ENCODE peak calls at places on chromosomes 6 and 20, in seven cellular contexts. One of them, this sample, is unnamed.

GRCh38 chr6:170471458-170471857 is 81.6 kb downstream of the PSMB1 start:
- DNase-seq in fibroblast of lung: no peak
- DNase-seq in NCI-H146: no peak
- DNase-seq in iPS-NIHi11: no peak
- DNase-seq in psoas muscle: no peak
- DNase-seq in Right ventricle myocardium superior: no peak
- DNase-seq in stimulated activated CD8-positive, alpha-beta memory T cell treated with anti-CD3 and anti-CD28 coated beads, Interleukin-7, amount 100 ng/mL, for 1 hour: no peak
- DNase-seq in this sample: no peak

GRCh38 chr6:13873288-13874190 is 51.2 kb upstream of the RNF182 start:
- DNase-seq in iPS-NIHi11: peak
- DNase-seq in Right ventricle myocardium superior: peak
- DNase-seq in NCI-H146: peak
- DNase-seq in fibroblast of lung: no peak
- DNase-seq in psoas muscle: peak
- DNase-seq in stimulated activated CD8-positive, alpha-beta memory T cell treated with anti-CD3 and anti-CD28 coated beads, Interleukin-7, amount 100 ng/mL, for 1 hour: peak
- DNase-seq in this sample: peak

GRCh38 chr6:144566868-144567615 is 281.9 kb downstream of the UTRN start:
- DNase-seq in stimulated activated CD8-positive, alpha-beta memory T cell treated with anti-CD3 and anti-CD28 coated beads, Interleukin-7, amount 100 ng/mL, for 1 hour: no peak
- DNase-seq in psoas muscle: no peak
- DNase-seq in fibroblast of lung: peak
- DNase-seq in NCI-H146: no peak
- DNase-seq in iPS-NIHi11: no peak
- DNase-seq in Right ventricle myocardium superior: no peak
- DNase-seq in this sample: no peak

GRCh38 chr6:89117285-89118108 is at the start of gene SRSF12:
- DNase-seq in psoas muscle: peak
- DNase-seq in fibroblast of lung: peak
- DNase-seq in Right ventricle myocardium superior: peak
- DNase-seq in NCI-H146: peak
- DNase-seq in iPS-NIHi11: peak
- DNase-seq in stimulated activated CD8-positive, alpha-beta memory T cell treated with anti-CD3 and anti-CD28 coated beads, Interleukin-7, amount 100 ng/mL, for 1 hour: no peak
- DNase-seq in this sample: peak

GRCh38 chr6:149560736-149561135 is 5.4 kb upstream of the GINM1 start:
- DNase-seq in Right ventricle myocardium superior: no peak
- DNase-seq in psoas muscle: no peak
- DNase-seq in stimulated activated CD8-positive, alpha-beta memory T cell treated with anti-CD3 and anti-CD28 coated beads, Interleukin-7, amount 100 ng/mL, for 1 hour: no peak
- DNase-seq in iPS-NIHi11: peak
- DNase-seq in fibroblast of lung: no peak
- DNase-seq in NCI-H146: peak
- DNase-seq in this sample: peak

GRCh38 chr6:28384143-28384533 is 15.4 kb downstream of the ZSCAN12 start:
- DNase-seq in psoas muscle: no peak
- DNase-seq in NCI-H146: no peak
- DNase-seq in Right ventricle myocardium superior: no peak
- DNase-seq in stimulated activated CD8-positive, alpha-beta memory T cell treated with anti-CD3 and anti-CD28 coated beads, Interleukin-7, amount 100 ng/mL, for 1 hour: no peak
- DNase-seq in iPS-NIHi11: no peak
- DNase-seq in fibroblast of lung: no peak
- DNase-seq in this sample: no peak

GRCh38 chr6:37994238-37994637 is 174.7 kb downstream of the ZFAND3 start:
- DNase-seq in NCI-H146: peak
- DNase-seq in stimulated activated CD8-positive, alpha-beta memory T cell treated with anti-CD3 and anti-CD28 coated beads, Interleukin-7, amount 100 ng/mL, for 1 hour: no peak
- DNase-seq in Right ventricle myocardium superior: no peak
- DNase-seq in fibroblast of lung: peak
- DNase-seq in psoas muscle: no peak
- DNase-seq in iPS-NIHi11: no peak
- DNase-seq in this sample: peak

GRCh38 chr6:31718294-31718693 is 3.1 kb downstream of the LY6G6D start:
- DNase-seq in psoas muscle: no peak
- DNase-seq in stimulated activated CD8-positive, alpha-beta memory T cell treated with anti-CD3 and anti-CD28 coated beads, Interleukin-7, amount 100 ng/mL, for 1 hour: no peak
- DNase-seq in Right ventricle myocardium superior: no peak
- DNase-seq in NCI-H146: no peak
- DNase-seq in iPS-NIHi11: peak
- DNase-seq in fibroblast of lung: no peak
- DNase-seq in this sample: peak

GRCh38 chr20:48709292-48709691 is 118.5 kb downstream of the PREX1 start:
- DNase-seq in NCI-H146: no peak
- DNase-seq in stimulated activated CD8-positive, alpha-beta memory T cell treated with anti-CD3 and anti-CD28 coated beads, Interleukin-7, amount 100 ng/mL, for 1 hour: no peak
- DNase-seq in Right ventricle myocardium superior: no peak
- DNase-seq in psoas muscle: no peak
- DNase-seq in iPS-NIHi11: no peak
- DNase-seq in fibroblast of lung: no peak
- DNase-seq in this sample: no peak

GRCh38 chr6:142746524-142746923 is 198.5 kb downstream of the HIVEP2 start:
- DNase-seq in psoas muscle: no peak
- DNase-seq in Right ventricle myocardium superior: no peak
- DNase-seq in NCI-H146: peak
- DNase-seq in stimulated activated CD8-positive, alpha-beta memory T cell treated with anti-CD3 and anti-CD28 coated beads, Interleukin-7, amount 100 ng/mL, for 1 hour: peak
- DNase-seq in fibroblast of lung: no peak
- DNase-seq in iPS-NIHi11: peak
- DNase-seq in this sample: peak

GRCh38 chr20:23005761-23006160 is 29.4 kb upstream of the SSTR4 start:
- DNase-seq in stimulated activated CD8-positive, alpha-beta memory T cell treated with anti-CD3 and anti-CD28 coated beads, Interleukin-7, amount 100 ng/mL, for 1 hour: no peak
- DNase-seq in NCI-H146: no peak
- DNase-seq in iPS-NIHi11: no peak
- DNase-seq in fibroblast of lung: no peak
- DNase-seq in Right ventricle myocardium superior: no peak
- DNase-seq in psoas muscle: no peak
- DNase-seq in this sample: no peak

GRCh38 chr20:45497971-45498494 is 17.4 kb downstream of the SPINT3 start:
- DNase-seq in psoas muscle: no peak
- DNase-seq in iPS-NIHi11: no peak
- DNase-seq in stimulated activated CD8-positive, alpha-beta memory T cell treated with anti-CD3 and anti-CD28 coated beads, Interleukin-7, amount 100 ng/mL, for 1 hour: no peak
- DNase-seq in NCI-H146: no peak
- DNase-seq in fibroblast of lung: no peak
- DNase-seq in Right ventricle myocardium superior: no peak
- DNase-seq in this sample: peak

GRCh38 chr6:168525114-168525513 is 84.1 kb downstream of the SMOC2 start:
- DNase-seq in Right ventricle myocardium superior: no peak
- DNase-seq in stimulated activated CD8-positive, alpha-beta memory T cell treated with anti-CD3 and anti-CD28 coated beads, Interleukin-7, amount 100 ng/mL, for 1 hour: no peak
- DNase-seq in psoas muscle: no peak
- DNase-seq in fibroblast of lung: no peak
- DNase-seq in NCI-H146: no peak
- DNase-seq in iPS-NIHi11: no peak
- DNase-seq in this sample: no peak

GRCh38 chr6:163354085-163354484 is 60.4 kb upstream of the QKI start:
- DNase-seq in psoas muscle: no peak
- DNase-seq in fibroblast of lung: peak
- DNase-seq in NCI-H146: no peak
- DNase-seq in stimulated activated CD8-positive, alpha-beta memory T cell treated with anti-CD3 and anti-CD28 coated beads, Interleukin-7, amount 100 ng/mL, for 1 hour: no peak
- DNase-seq in Right ventricle myocardium superior: no peak
- DNase-seq in iPS-NIHi11: no peak
- DNase-seq in this sample: no peak

GRCh38 chr20:1813101-1813529 is 82.1 kb upstream of the SIRPA start:
- DNase-seq in Right ventricle myocardium superior: peak
- DNase-seq in NCI-H146: no peak
- DNase-seq in psoas muscle: peak
- DNase-seq in fibroblast of lung: peak
- DNase-seq in iPS-NIHi11: no peak
- DNase-seq in stimulated activated CD8-positive, alpha-beta memory T cell treated with anti-CD3 and anti-CD28 coated beads, Interleukin-7, amount 100 ng/mL, for 1 hour: no peak
- DNase-seq in this sample: no peak

GRCh38 chr6:133551847-133552331 is 310.7 kb downstream of the EYA4 start:
- DNase-seq in psoas muscle: peak
- DNase-seq in Right ventricle myocardium superior: peak
- DNase-seq in NCI-H146: no peak
- DNase-seq in iPS-NIHi11: no peak
- DNase-seq in stimulated activated CD8-positive, alpha-beta memory T cell treated with anti-CD3 and anti-CD28 coated beads, Interleukin-7, amount 100 ng/mL, for 1 hour: no peak
- DNase-seq in fibroblast of lung: peak
- DNase-seq in this sample: no peak

GRCh38 chr6:14089224-14089623 is 28.3 kb upstream of the CD83 start:
- DNase-seq in iPS-NIHi11: no peak
- DNase-seq in stimulated activated CD8-positive, alpha-beta memory T cell treated with anti-CD3 and anti-CD28 coated beads, Interleukin-7, amount 100 ng/mL, for 1 hour: no peak
- DNase-seq in Right ventricle myocardium superior: no peak
- DNase-seq in NCI-H146: no peak
- DNase-seq in fibroblast of lung: no peak
- DNase-seq in psoas muscle: no peak
- DNase-seq in this sample: no peak

GRCh38 chr6:82980086-82980485 is 85.6 kb downstream of the UBE3D start:
- DNase-seq in NCI-H146: no peak
- DNase-seq in iPS-NIHi11: no peak
- DNase-seq in Right ventricle myocardium superior: no peak
- DNase-seq in stimulated activated CD8-positive, alpha-beta memory T cell treated with anti-CD3 and anti-CD28 coated beads, Interleukin-7, amount 100 ng/mL, for 1 hour: no peak
- DNase-seq in psoas muscle: no peak
- DNase-seq in fibroblast of lung: peak
- DNase-seq in this sample: no peak